ENCODE peak calls at places on chromosome 16, in seven cellular contexts. H, B, G, P, T, Y and O are unnamed samples.

GRCh38 chr16:15765880-15766279 is 90.9 kb downstream of the MYH11 start:
- DNase-seq in G (peak), T (no peak), Y (no peak), H (peak), P (peak), B (no peak), O (peak)

GRCh38 chr16:3101018-3101840 is 2.1 kb upstream of the ZSCAN10 start:
- DNase-seq in P (peak), B (no peak), Y (no peak), H (no peak), G (no peak), T (no peak), O (no peak)

GRCh38 chr16:11310997-11311561 is 29.9 kb upstream of the PRM1 start:
- DNase-seq in B (no peak), H (no peak), Y (no peak), T (no peak), G (no peak), P (peak), O (no peak)

GRCh38 chr16:70253291-70254094 is 1.8 kb upstream of the EXOSC6 start:
- DNase-seq in G (peak), B (no peak), H (no peak), T (no peak), P (peak), Y (no peak), O (no peak)

GRCh38 chr16:10738231-10739077 is 5.2 kb upstream of the NUBP1 start:
- DNase-seq in Y (no peak), G (peak), T (peak), P (peak), H (peak), B (no peak), O (no peak)

GRCh38 chr16:69311533-69312388 is 611 bp downstream of the VPS4A start:
- DNase-seq in B (peak), P (peak), G (peak), Y (peak), T (no peak), H (peak), O (no peak)

GRCh38 chr16:4103741-4104140 is 12.5 kb downstream of the ADCY9 start:
- DNase-seq in B (no peak), H (no peak), P (no peak), G (no peak), T (no peak), Y (no peak), O (no peak)

GRCh38 chr16:82884320-82884898 is 257.6 kb downstream of the CDH13 start:
- DNase-seq in H (no peak), B (no peak), Y (no peak), T (no peak), G (no peak), P (no peak), O (no peak)

GRCh38 chr16:67780847-67781547 is 25.4 kb downstream of the RANBP10 start:
- DNase-seq in T (no peak), P (no peak), H (no peak), B (no peak), Y (no peak), G (no peak), O (peak)

GRCh38 chr16:4032768-4033167 is 83.5 kb downstream of the ADCY9 start:
- DNase-seq in P (peak), Y (peak), G (peak), T (no peak), H (no peak), B (peak), O (no peak)

GRCh38 chr16:72092832-72093447 is 480 bp downstream of the TXNL4B start:
- DNase-seq in B (no peak), G (no peak), P (no peak), T (no peak), Y (no peak), H (no peak), O (no peak)

GRCh38 chr16:1825381-1825863 is 1.2 kb downstream of the HAGH start:
- DNase-seq in Y (no peak), B (peak), P (no peak), T (no peak), G (peak), H (no peak), O (no peak)
- H3K4me3 ChIP-seq in Y (peak), B (peak), P (peak), T (peak), G (no peak), H (peak), O (peak)

DNA sequence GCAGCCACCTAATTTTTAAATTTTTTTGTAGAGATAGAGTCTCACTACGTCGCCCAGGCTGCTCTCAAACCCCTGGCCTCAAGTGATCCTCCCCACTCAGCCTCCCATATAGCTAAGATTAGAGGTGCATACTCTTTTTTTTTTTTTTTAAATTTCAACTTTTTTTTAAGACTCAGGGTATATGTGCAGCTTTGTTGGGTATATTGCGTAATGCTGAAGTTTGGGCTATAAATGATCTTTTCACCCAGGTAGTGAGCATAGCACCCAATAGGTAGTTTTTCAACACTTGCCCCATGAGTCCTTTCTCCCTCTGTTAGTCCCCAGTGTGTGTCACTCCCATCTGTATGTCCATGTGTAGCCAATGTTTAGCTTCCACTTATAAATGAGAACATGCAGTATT is 110.1 kb upstream of the ZKSCAN2 start:
- DNase-seq in P (no peak), T (no peak), B (no peak), H (no peak), Y (no peak), G (no peak), O (no peak)
- H3K4me3 ChIP-seq in P (no peak), T (no peak), B (no peak), H (no peak), Y (no peak), G (no peak), O (no peak)

DNA sequence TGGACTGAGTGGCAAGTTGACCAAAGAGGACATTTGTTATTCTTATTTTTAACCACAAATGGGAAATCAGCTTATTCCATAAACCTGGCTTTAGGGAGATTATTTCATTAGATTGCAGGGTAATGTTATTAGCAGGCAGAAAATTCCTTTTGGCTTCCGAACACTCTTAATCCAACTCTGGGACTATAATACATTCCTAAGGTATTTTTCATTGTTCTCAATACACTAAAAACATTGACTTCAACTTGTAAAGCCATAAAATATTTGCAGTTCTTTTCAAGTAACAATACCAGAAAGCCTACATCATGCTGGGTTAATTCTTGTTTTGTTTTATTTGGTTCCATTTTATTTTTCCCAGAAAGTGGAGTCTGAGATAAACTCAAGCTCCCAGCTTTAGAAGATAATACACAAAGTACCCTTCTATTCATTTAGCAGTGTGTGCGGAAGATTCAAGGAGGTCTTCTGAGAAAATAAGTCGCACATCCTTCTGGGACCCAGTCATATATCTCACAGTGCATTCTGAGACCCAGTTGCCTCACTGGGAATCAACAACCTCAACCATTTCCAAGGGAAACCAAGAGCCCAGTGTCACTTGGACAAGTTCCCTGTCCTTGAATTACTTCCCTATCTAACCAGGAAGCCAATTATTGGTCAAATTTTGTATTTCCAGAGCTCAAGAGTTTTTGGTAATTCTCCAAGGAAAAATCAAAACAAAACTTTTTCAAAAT is 389.7 kb upstream of the DYNLRB2 start:
- DNase-seq in B (no peak), H (no peak), G (no peak), T (no peak), Y (no peak), P (no peak), O (no peak)
- H3K4me3 ChIP-seq in B (no peak), H (no peak), G (no peak), T (no peak), Y (no peak), P (no peak), O (no peak)

GRCh38 chr16:23712976-23713375 is at the start of gene ERN2:
- DNase-seq in Y (peak), B (no peak), G (no peak), P (no peak), T (no peak), H (no peak), O (no peak)

GRCh38 chr16:23710008-23710407 is 3.0 kb downstream of the ERN2 start:
- DNase-seq in P (no peak), T (no peak), B (no peak), Y (no peak), G (no peak), H (no peak), O (no peak)

GRCh38 chr16:23710504-23710903 is 2.5 kb downstream of the ERN2 start:
- DNase-seq in P (no peak), H (no peak), Y (no peak), G (no peak), B (no peak), T (no peak), O (no peak)

GRCh38 chr16:23709536-23709935 is 3.5 kb downstream of the ERN2 start:
- DNase-seq in P (no peak), G (no peak), T (no peak), B (no peak), Y (no peak), H (no peak), O (no peak)

DNA sequence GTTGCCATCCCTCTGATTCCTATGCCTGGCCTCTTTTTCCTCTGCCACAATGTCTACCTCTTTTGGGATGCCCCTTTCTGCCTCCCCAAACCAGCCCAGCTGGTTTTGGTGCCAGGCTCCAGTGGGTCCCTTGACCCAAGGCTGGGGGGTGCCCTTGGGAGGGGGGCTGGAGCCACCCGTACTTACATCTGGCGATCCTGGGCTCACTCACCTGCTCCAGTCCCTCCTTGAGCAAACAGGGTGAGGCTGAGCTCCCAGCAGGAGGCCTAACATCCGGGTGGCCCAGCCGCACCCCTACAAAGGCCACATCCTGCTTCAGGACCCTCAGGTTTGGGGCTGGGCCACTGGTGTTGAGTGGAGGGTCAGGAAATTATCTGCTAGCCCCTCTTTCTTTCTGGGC is 1.2 kb downstream of the ERN2 start:
- DNase-seq in P (no peak), H (no peak), G (no peak), Y (no peak), B (no peak), T (no peak), O (no peak)
- H3K4me3 ChIP-seq in P (no peak), H (no peak), G (no peak), Y (no peak), B (no peak), T (no peak), O (no peak)

GRCh38 chr16:86120201-86120981 is 221.4 kb downstream of the IRF8 start:
- DNase-seq in P (no peak), G (no peak), H (no peak), Y (no peak), T (no peak), B (no peak), O (no peak)

GRCh38 chr16:86117235-86117634 is 218.3 kb downstream of the IRF8 start:
- DNase-seq in Y (no peak), H (no peak), P (no peak), T (no peak), B (no peak), G (no peak), O (no peak)

GRCh38 chr16:86118467-86119307 is 219.7 kb downstream of the IRF8 start:
- DNase-seq in T (no peak), G (peak), H (no peak), B (no peak), P (no peak), Y (no peak), O (no peak)

GRCh38 chr16:86120982-86121242 is 221.9 kb downstream of the IRF8 start:
- DNase-seq in G (no peak), B (no peak), T (no peak), P (no peak), H (no peak), Y (no peak), O (no peak)

DNA sequence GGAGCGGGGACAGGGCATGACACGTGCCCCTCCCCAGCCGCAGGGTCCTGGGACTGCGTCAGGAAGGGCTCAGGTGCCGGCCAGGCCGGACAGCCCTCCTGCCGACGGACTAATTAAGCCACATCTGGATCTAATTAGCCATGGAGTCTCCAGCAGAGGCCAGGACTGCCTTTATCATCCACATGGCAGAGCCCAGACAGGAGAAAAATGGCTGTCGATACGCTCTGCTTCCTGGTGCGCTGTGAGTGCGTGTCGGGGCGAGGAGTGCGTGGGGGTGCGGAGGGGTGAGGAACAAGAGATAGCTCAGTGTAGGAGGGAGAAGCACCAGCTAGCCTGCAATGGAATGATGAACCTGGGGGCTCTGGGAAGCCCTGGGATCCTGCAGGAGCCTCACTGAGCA is 218.8 kb downstream of the IRF8 start:
- DNase-seq in Y (no peak), P (no peak), B (no peak), H (no peak), G (no peak), T (no peak), O (no peak)
- H3K4me3 ChIP-seq in Y (no peak), P (no peak), B (no peak), H (no peak), G (no peak), T (no peak), O (no peak)

GRCh38 chr16:88874938-88875599 is 8.6 kb upstream of the PABPN1L start:
- DNase-seq in P (no peak), B (no peak), Y (no peak), H (no peak), G (no peak), T (no peak), O (no peak)
- H3K4me3 ChIP-seq in P (no peak), B (no peak), Y (no peak), H (no peak), G (no peak), T (no peak), O (no peak)

GRCh38 chr16:30446203-30446595 is 525 bp upstream of the SEPHS2 start:
- DNase-seq in B (no peak), H (no peak), G (no peak), Y (no peak), P (no peak), T (no peak), O (no peak)
- H3K4me3 ChIP-seq in B (peak), H (peak), G (no peak), Y (peak), P (peak), T (peak), O (peak)

GRCh38 chr16:89953671-89954406 is 5.3 kb downstream of the DEF8 start:
- DNase-seq in T (no peak), B (no peak), G (no peak), Y (peak), H (no peak), P (peak), O (no peak)

GRCh38 chr16:89955001-89955685 is 6.6 kb downstream of the DEF8 start:
- DNase-seq in T (no peak), P (no peak), G (no peak), Y (peak), H (no peak), B (no peak), O (no peak)

GRCh38 chr16:89956511-89957213 is 8.1 kb downstream of the DEF8 start:
- DNase-seq in Y (peak), B (peak), P (peak), H (no peak), G (no peak), T (no peak), O (no peak)

GRCh38 chr16:89952551-89952950 is 4.0 kb downstream of the DEF8 start:
- DNase-seq in H (no peak), G (no peak), T (no peak), P (no peak), Y (peak), B (no peak), O (no peak)

DNA sequence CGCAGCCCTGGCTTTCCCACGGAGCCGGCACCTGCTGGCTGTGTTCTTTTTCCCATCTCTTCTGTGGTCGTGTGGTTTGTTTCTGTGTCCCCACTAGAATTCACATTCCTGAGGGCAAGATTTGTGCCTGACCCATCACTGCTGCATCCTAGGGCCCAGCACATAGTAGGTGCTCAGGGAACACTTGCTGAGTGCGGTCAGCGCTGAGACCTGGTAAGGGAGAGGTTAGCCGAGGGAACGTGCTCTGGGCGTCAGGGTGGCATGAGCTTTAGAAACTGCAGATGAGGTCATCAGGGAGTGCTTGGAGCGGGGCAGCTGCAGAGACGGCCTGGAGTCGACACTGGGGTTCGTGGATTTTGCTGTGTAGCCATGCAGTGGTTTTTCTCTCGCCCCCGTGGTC is 5.9 kb downstream of the DEF8 start:
- DNase-seq in T (no peak), P (no peak), H (no peak), G (no peak), Y (peak), B (no peak), O (no peak)
- H3K4me3 ChIP-seq in T (no peak), P (peak), H (no peak), G (no peak), Y (no peak), B (no peak), O (no peak)

DNA sequence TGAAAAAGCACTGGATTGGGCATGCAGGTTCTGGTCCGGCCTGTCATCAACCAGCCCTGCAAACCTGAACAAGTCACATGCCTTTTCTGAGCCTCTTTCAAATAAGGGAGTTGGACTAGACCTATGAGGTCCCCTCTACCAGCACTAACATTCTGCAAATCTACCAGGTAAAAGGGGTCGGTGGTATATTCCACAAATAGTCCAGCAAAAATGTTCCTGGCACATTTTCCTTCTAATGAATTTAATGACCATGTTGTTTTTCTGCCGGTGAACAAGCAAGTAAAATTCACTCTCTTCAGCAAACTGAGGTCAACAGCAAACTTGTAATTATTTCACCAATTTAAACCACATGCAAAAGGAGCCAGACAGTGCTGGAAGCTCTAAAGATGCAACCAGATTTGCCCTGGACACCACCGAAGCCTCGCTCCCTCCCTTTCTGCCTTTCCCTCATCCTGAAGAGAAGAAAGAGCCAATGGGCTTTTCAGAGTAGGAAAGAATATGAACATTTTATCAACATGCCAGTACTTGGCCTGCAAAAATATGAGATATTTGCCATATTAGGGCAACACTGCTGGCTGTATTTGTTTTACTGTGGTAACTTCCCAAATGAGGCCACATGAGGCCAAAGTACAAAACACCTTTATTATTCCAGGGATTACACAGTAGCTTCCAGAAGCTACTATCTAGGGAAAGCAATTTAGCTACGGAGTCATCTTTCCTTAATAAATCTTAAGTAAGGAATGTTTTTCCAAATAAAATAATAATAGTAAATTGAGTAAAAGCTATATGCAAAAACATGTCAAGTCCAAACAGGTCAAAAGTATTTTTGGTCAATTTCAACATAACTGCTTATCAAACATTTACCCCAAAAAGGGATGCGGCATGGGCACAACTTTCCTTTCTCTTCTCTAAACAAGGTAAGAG is 45.0 kb downstream of the USP31 start:
- DNase-seq in G (no peak), H (no peak), B (no peak), T (no peak), P (no peak), Y (no peak), O (no peak)
- H3K4me3 ChIP-seq in G (no peak), H (no peak), B (no peak), T (no peak), P (no peak), Y (no peak), O (no peak)

GRCh38 chr16:84617631-84618427 is at the start of gene COTL1:
- DNase-seq in T (peak), B (peak), P (peak), Y (peak), H (peak), G (peak), O (peak)
- H3K4me3 ChIP-seq in T (peak), B (peak), P (peak), Y (peak), H (peak), G (peak), O (peak)